ENCODE peak calls at places on chromosome 11, in four cellular contexts. One of them, this sample, is unnamed.
A peak's percentile ranks its signal among the peaks of the same experiment; 100 is the strongest.

GRCh38 chr11:93842461-93842860 is 8.0 kb downstream of the VSTM5 start:
- DNase-seq in HCT116: peak; percentile 67
- DNase-seq in CD8-positive, alpha-beta memory T cell: no peak
- DNase-seq in fibroblast of villous mesenchyme: no peak
- DNase-seq in this sample: peak; percentile 48

GRCh38 chr11:6778518-6778917 is 4.3 kb upstream of the OR2AG1 start:
- DNase-seq in fibroblast of villous mesenchyme: no peak
- DNase-seq in CD8-positive, alpha-beta memory T cell: no peak
- DNase-seq in HCT116: no peak
- DNase-seq in this sample: no peak

GRCh38 chr11:1832181-1832988 is 2.4 kb upstream of the SYT8 start:
- DNase-seq in fibroblast of villous mesenchyme: peak; percentile 4
- DNase-seq in CD8-positive, alpha-beta memory T cell: peak; percentile 62
- DNase-seq in HCT116: no peak
- DNase-seq in this sample: peak; percentile 14

GRCh38 chr11:10529279-10529678 is 11.7 kb downstream of the RNF141 start:
- DNase-seq in HCT116: no peak
- DNase-seq in CD8-positive, alpha-beta memory T cell: no peak
- DNase-seq in fibroblast of villous mesenchyme: peak; percentile 19
- DNase-seq in this sample: no peak

GRCh38 chr11:47215366-47215925 is 672 bp downstream of the DDB2 start:
- DNase-seq in CD8-positive, alpha-beta memory T cell: no peak
- DNase-seq in fibroblast of villous mesenchyme: peak; percentile 9
- DNase-seq in HCT116: no peak
- DNase-seq in this sample: no peak

GRCh38 chr11:122691751-122692150 is 36.2 kb downstream of the UBASH3B start:
- DNase-seq in CD8-positive, alpha-beta memory T cell: no peak
- DNase-seq in HCT116: no peak
- DNase-seq in fibroblast of villous mesenchyme: no peak
- DNase-seq in this sample: no peak

GRCh38 chr11:21975242-21975641 is 217.6 kb upstream of the ANO5 start:
- DNase-seq in fibroblast of villous mesenchyme: no peak
- DNase-seq in CD8-positive, alpha-beta memory T cell: no peak
- DNase-seq in HCT116: no peak
- DNase-seq in this sample: no peak

GRCh38 chr11:36507824-36508489 is 2.1 kb downstream of the TRAF6 start:
- DNase-seq in CD8-positive, alpha-beta memory T cell: no peak
- DNase-seq in HCT116: no peak
- DNase-seq in fibroblast of villous mesenchyme: peak; percentile 64
- DNase-seq in this sample: no peak

GRCh38 chr11:112227002-112227401 is 774 bp downstream of the PTS start:
- DNase-seq in fibroblast of villous mesenchyme: peak; percentile 57
- DNase-seq in HCT116: no peak
- DNase-seq in CD8-positive, alpha-beta memory T cell: no peak
- DNase-seq in this sample: peak; percentile 49

GRCh38 chr11:123707606-123708205 is 33.8 kb downstream of the ZNF202 start:
- DNase-seq in CD8-positive, alpha-beta memory T cell: no peak
- DNase-seq in fibroblast of villous mesenchyme: peak; percentile 62
- DNase-seq in HCT116: peak; percentile 57
- DNase-seq in this sample: peak; percentile 85

GRCh38 chr11:130144721-130145327 is 14.8 kb upstream of the ST14 start:
- DNase-seq in fibroblast of villous mesenchyme: no peak
- DNase-seq in CD8-positive, alpha-beta memory T cell: no peak
- DNase-seq in HCT116: no peak
- DNase-seq in this sample: no peak

GRCh38 chr11:34204396-34205279 is 99.2 kb downstream of the NAT10 start:
- DNase-seq in fibroblast of villous mesenchyme: no peak
- DNase-seq in HCT116: peak; percentile 79
- DNase-seq in CD8-positive, alpha-beta memory T cell: no peak
- DNase-seq in this sample: no peak

GRCh38 chr11:46541593-46542371 is 52.0 kb downstream of the AMBRA1 start:
- DNase-seq in fibroblast of villous mesenchyme: no peak
- DNase-seq in CD8-positive, alpha-beta memory T cell: no peak
- DNase-seq in HCT116: no peak
- DNase-seq in this sample: no peak

GRCh38 chr11:85423331-85423730 is 203.8 kb downstream of the DLG2 start:
- DNase-seq in HCT116: no peak
- DNase-seq in fibroblast of villous mesenchyme: no peak
- DNase-seq in CD8-positive, alpha-beta memory T cell: no peak
- DNase-seq in this sample: no peak

GRCh38 chr11:111441443-111441842 is 62.4 kb upstream of the POU2AF1 start:
- DNase-seq in HCT116: no peak
- DNase-seq in fibroblast of villous mesenchyme: peak; percentile 97
- DNase-seq in CD8-positive, alpha-beta memory T cell: no peak
- DNase-seq in this sample: peak; percentile 23

GRCh38 chr11:66637557-66638176 is 836 bp upstream of the RBM4 start:
- DNase-seq in CD8-positive, alpha-beta memory T cell: no peak
- DNase-seq in HCT116: no peak
- DNase-seq in fibroblast of villous mesenchyme: peak; percentile 65
- DNase-seq in this sample: no peak

GRCh38 chr11:67282155-67282875 is 6.8 kb upstream of the ANKRD13D start:
- DNase-seq in fibroblast of villous mesenchyme: no peak
- DNase-seq in HCT116: no peak
- DNase-seq in CD8-positive, alpha-beta memory T cell: no peak
- DNase-seq in this sample: no peak

GRCh38 chr11:116688202-116688540 is 84.6 kb downstream of the BUD13 start:
- DNase-seq in HCT116: no peak
- DNase-seq in CD8-positive, alpha-beta memory T cell: no peak
- DNase-seq in fibroblast of villous mesenchyme: no peak
- DNase-seq in this sample: no peak

GRCh38 chr11:129451524-129451923 is 75.9 kb downstream of the BARX2 start:
- DNase-seq in HCT116: no peak
- DNase-seq in CD8-positive, alpha-beta memory T cell: no peak
- DNase-seq in fibroblast of villous mesenchyme: no peak
- DNase-seq in this sample: no peak

GRCh38 chr11:35365395-35365794 is 54.0 kb downstream of the SLC1A2 start:
- DNase-seq in HCT116: no peak
- DNase-seq in CD8-positive, alpha-beta memory T cell: no peak
- DNase-seq in fibroblast of villous mesenchyme: no peak
- DNase-seq in this sample: no peak

GRCh38 chr11:95088946-95089619 is 563 bp upstream of the ENDOD1 start:
- DNase-seq in CD8-positive, alpha-beta memory T cell: peak; percentile 31
- DNase-seq in HCT116: no peak
- DNase-seq in fibroblast of villous mesenchyme: no peak
- DNase-seq in this sample: no peak

GRCh38 chr11:130088909-130089668 is 19.4 kb downstream of the APLP2 start:
- DNase-seq in fibroblast of villous mesenchyme: no peak
- DNase-seq in HCT116: no peak
- DNase-seq in CD8-positive, alpha-beta memory T cell: no peak
- DNase-seq in this sample: peak; percentile 19

GRCh38 chr11:70244698-70245097 is 25.8 kb upstream of the PPFIA1 start:
- DNase-seq in fibroblast of villous mesenchyme: peak; percentile 78
- DNase-seq in HCT116: no peak
- DNase-seq in CD8-positive, alpha-beta memory T cell: no peak
- DNase-seq in this sample: peak; percentile 87

GRCh38 chr11:6249822-6250555 is 9.6 kb upstream of the CCKBR start:
- DNase-seq in fibroblast of villous mesenchyme: peak; percentile 98
- DNase-seq in HCT116: peak; percentile 18
- DNase-seq in CD8-positive, alpha-beta memory T cell: no peak
- DNase-seq in this sample: peak; percentile 92

GRCh38 chr11:72829178-72829577 is 15.0 kb downstream of the ATG16L2 start:
- DNase-seq in HCT116: no peak
- DNase-seq in fibroblast of villous mesenchyme: no peak
- DNase-seq in CD8-positive, alpha-beta memory T cell: no peak
- DNase-seq in this sample: no peak

GRCh38 chr11:10642298-10642697 is 51.3 kb downstream of the IRAG1 start:
- DNase-seq in CD8-positive, alpha-beta memory T cell: no peak
- DNase-seq in HCT116: no peak
- DNase-seq in fibroblast of villous mesenchyme: no peak
- DNase-seq in this sample: no peak

GRCh38 chr11:58656348-58656747 is 33.9 kb downstream of the CNTF start:
- DNase-seq in CD8-positive, alpha-beta memory T cell: no peak
- DNase-seq in HCT116: no peak
- DNase-seq in fibroblast of villous mesenchyme: no peak
- DNase-seq in this sample: no peak

GRCh38 chr11:128532571-128533091 is 54.7 kb downstream of the ETS1 start:
- DNase-seq in HCT116: no peak
- DNase-seq in fibroblast of villous mesenchyme: no peak
- DNase-seq in CD8-positive, alpha-beta memory T cell: no peak
- DNase-seq in this sample: no peak

GRCh38 chr11:35511666-35512065 is 13.8 kb downstream of the PAMR1 start:
- DNase-seq in fibroblast of villous mesenchyme: peak; percentile 43
- DNase-seq in CD8-positive, alpha-beta memory T cell: no peak
- DNase-seq in HCT116: no peak
- DNase-seq in this sample: peak; percentile 44

GRCh38 chr11:121452609-121453150 is at the start of gene SORL1-AS1:
- DNase-seq in HCT116: no peak
- DNase-seq in CD8-positive, alpha-beta memory T cell: peak; percentile 39
- DNase-seq in fibroblast of villous mesenchyme: no peak
- DNase-seq in this sample: no peak

DNA sequence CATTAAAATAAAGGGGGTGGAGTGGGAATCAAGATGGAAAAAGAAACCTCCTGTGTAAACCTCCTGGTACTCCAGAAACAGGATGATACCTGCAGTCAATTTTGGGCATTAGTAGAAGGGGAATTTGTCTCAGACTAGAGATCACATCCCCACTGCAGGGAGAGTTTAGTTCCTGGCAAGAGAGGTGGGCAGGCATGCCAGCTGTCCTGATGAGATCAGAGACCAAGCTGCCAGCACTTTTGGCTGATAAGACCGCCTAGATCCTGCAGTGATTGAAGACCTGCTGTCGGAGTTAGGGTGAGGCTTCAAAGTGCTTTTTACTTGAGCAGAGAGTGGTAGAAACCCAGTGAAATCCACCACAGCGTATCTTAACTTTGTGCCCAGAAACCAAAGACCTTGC is 29.7 kb upstream of the NELL1 start:
- DNase-seq in CD8-positive, alpha-beta memory T cell: no peak
- DNase-seq in HCT116: no peak
- DNase-seq in fibroblast of villous mesenchyme: no peak
- DNase-seq in this sample: no peak
- H3K4me3 ChIP-seq in CD8-positive, alpha-beta memory T cell: no peak overlapping the region
- H3K4me3 ChIP-seq in HCT116: no peak overlapping the region
- H3K4me3 ChIP-seq in fibroblast of villous mesenchyme: no peak overlapping the region
- H3K4me3 ChIP-seq in this sample: no peak overlapping the region

GRCh38 chr11:59756845-59757244 is 1.7 kb downstream of the STX3 start:
- DNase-seq in HCT116: peak; percentile 26
- DNase-seq in fibroblast of villous mesenchyme: peak; percentile 37
- DNase-seq in CD8-positive, alpha-beta memory T cell: no peak
- DNase-seq in this sample: peak; percentile 21
- H3K4me3 ChIP-seq in HCT116: peak overlapping the region; percentile 87
- H3K4me3 ChIP-seq in fibroblast of villous mesenchyme: no peak overlapping the region
- H3K4me3 ChIP-seq in CD8-positive, alpha-beta memory T cell: no peak overlapping the region
- H3K4me3 ChIP-seq in this sample: peak overlapping the region; percentile 87

DNA sequence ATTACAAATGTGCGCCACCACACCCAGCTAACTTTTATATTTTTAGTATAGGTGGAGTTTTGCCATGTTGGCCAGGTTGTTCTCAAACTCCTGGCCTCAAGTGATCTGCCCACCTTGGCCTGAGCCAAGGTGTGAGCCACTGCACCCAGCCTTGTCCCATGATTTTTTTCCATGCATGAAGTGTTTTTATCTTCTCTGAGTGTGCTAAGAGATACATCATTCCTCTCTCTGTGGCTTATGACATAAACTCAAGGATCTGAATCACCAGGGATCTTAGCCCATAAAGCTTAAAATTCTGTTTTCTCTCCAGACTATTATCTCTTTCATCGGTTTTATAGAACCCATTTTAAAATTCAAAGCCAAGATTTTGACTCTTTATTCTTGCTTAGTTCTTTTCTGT is 48.4 kb upstream of the C11orf58 start:
- DNase-seq in CD8-positive, alpha-beta memory T cell: no peak
- DNase-seq in fibroblast of villous mesenchyme: no peak
- DNase-seq in HCT116: no peak
- DNase-seq in this sample: no peak
- H3K4me3 ChIP-seq in CD8-positive, alpha-beta memory T cell: no peak overlapping the region
- H3K4me3 ChIP-seq in fibroblast of villous mesenchyme: no peak overlapping the region
- H3K4me3 ChIP-seq in HCT116: no peak overlapping the region
- H3K4me3 ChIP-seq in this sample: no peak overlapping the region

GRCh38 chr11:62446091-62446490 is 27.3 kb downstream of the SCGB1A1 start:
- DNase-seq in fibroblast of villous mesenchyme: no peak
- DNase-seq in HCT116: no peak
- DNase-seq in CD8-positive, alpha-beta memory T cell: no peak
- DNase-seq in this sample: no peak

GRCh38 chr11:62443390-62444201 is 24.8 kb downstream of the SCGB1A1 start:
- DNase-seq in CD8-positive, alpha-beta memory T cell: no peak
- DNase-seq in HCT116: no peak
- DNase-seq in fibroblast of villous mesenchyme: no peak
- DNase-seq in this sample: peak; percentile 62

GRCh38 chr11:62444271-62444833 is 25.5 kb downstream of the SCGB1A1 start:
- DNase-seq in HCT116: no peak
- DNase-seq in fibroblast of villous mesenchyme: peak; percentile 62
- DNase-seq in CD8-positive, alpha-beta memory T cell: no peak
- DNase-seq in this sample: peak; percentile 80

GRCh38 chr11:62444835-62445234 is 26.0 kb downstream of the SCGB1A1 start:
- DNase-seq in HCT116: no peak
- DNase-seq in fibroblast of villous mesenchyme: no peak
- DNase-seq in CD8-positive, alpha-beta memory T cell: no peak
- DNase-seq in this sample: no peak

GRCh38 chr11:62445314-62445740 is 26.5 kb downstream of the SCGB1A1 start:
- DNase-seq in CD8-positive, alpha-beta memory T cell: no peak
- DNase-seq in fibroblast of villous mesenchyme: peak; percentile 33
- DNase-seq in HCT116: no peak
- DNase-seq in this sample: peak; percentile 93
- H3K4me3 ChIP-seq in CD8-positive, alpha-beta memory T cell: no peak overlapping the region
- H3K4me3 ChIP-seq in fibroblast of villous mesenchyme: no peak overlapping the region
- H3K4me3 ChIP-seq in HCT116: no peak overlapping the region
- H3K4me3 ChIP-seq in this sample: no peak overlapping the region